ENCODE peak calls at places on chromosomes 7 and 10, in ten cellular contexts. Y, X, N, R, J, H, P, I, Z and S are unnamed samples.

GRCh38 chr7:96953676-96954513 is 51.5 kb upstream of the DLX6 start:
- DNase-seq in Y (no peak), X (peak), N (no peak), R (no peak), J (no peak), H (no peak), P (no peak), I (no peak), Z (no peak), S (no peak)

GRCh38 chr7:30911561-30911969 is at the start of gene AQP1:
- DNase-seq in Y (no peak), X (no peak), N (peak), R (peak), J (no peak), H (no peak), P (no peak), I (no peak), Z (peak), S (no peak)

GRCh38 chr10:36790000-36790399 is 335.4 kb upstream of the ANKRD30A start:
- DNase-seq in Y (no peak), X (no peak), N (no peak), R (no peak), J (no peak), H (no peak), P (no peak), I (no peak), Z (no peak), S (no peak)

GRCh38 chr10:25382029-25382810 is 207.4 kb downstream of the GPR158 start:
- DNase-seq in Y (no peak), X (no peak), N (no peak), R (no peak), J (no peak), H (no peak), P (no peak), I (no peak), Z (no peak), S (no peak)

GRCh38 chr7:28533731-28534531 is 121.6 kb downstream of the CREB5 start:
- DNase-seq in Y (no peak), X (no peak), N (no peak), R (no peak), J (no peak), H (no peak), P (no peak), I (peak), Z (peak), S (no peak)

GRCh38 chr10:18359839-18360238 is 219.6 kb downstream of the CACNB2 start:
- DNase-seq in Y (no peak), X (no peak), N (no peak), R (no peak), J (no peak), H (no peak), P (no peak), I (no peak), Z (no peak), S (no peak)

GRCh38 chr10:117223413-117224035 is 17.4 kb upstream of the SLC18A2 start:
- DNase-seq in Y (no peak), X (no peak), N (no peak), R (no peak), J (no peak), H (no peak), P (no peak), I (no peak), Z (no peak), S (no peak)

GRCh38 chr10:349081-349480 is 213.8 kb downstream of the ZMYND11 start:
- DNase-seq in Y (no peak), X (no peak), N (peak), R (peak), J (no peak), H (no peak), P (no peak), I (no peak), Z (no peak), S (no peak)

GRCh38 chr10:123995082-123995460 is 98.3 kb downstream of the CHST15 start:
- DNase-seq in Y (no peak), X (no peak), N (no peak), R (peak), J (no peak), H (no peak), P (no peak), I (peak), Z (no peak), S (no peak)

GRCh38 chr10:90064295-90064694 is 362.9 kb downstream of the KIF20B start:
- DNase-seq in Y (no peak), X (no peak), N (no peak), R (no peak), J (no peak), H (no peak), P (no peak), I (no peak), Z (no peak), S (no peak)

GRCh38 chr10:6915307-6915706 is 335.2 kb upstream of the PRKCQ start:
- DNase-seq in Y (no peak), X (no peak), N (no peak), R (no peak), J (no peak), H (no peak), P (no peak), I (no peak), Z (no peak), S (no peak)

GRCh38 chr7:85736085-85736484 is 549.2 kb upstream of the SEMA3D start:
- DNase-seq in Y (no peak), X (no peak), N (no peak), R (no peak), J (no peak), H (no peak), P (no peak), I (no peak), Z (no peak), S (peak)

GRCh38 chr10:7667262-7668141 is 736 bp upstream of the ITIH5 start:
- DNase-seq in Y (no peak), X (no peak), N (no peak), R (no peak), J (peak), H (no peak), P (no peak), I (no peak), Z (no peak), S (no peak)

GRCh38 chr10:44967596-44967995 is 8.0 kb downstream of the RASSF4 start:
- DNase-seq in Y (no peak), X (no peak), N (no peak), R (no peak), J (no peak), H (no peak), P (no peak), I (no peak), Z (no peak), S (no peak)

GRCh38 chr10:79239275-79239779 is 107.9 kb upstream of the PPIF start:
- DNase-seq in Y (no peak), X (no peak), N (no peak), R (peak), J (no peak), H (no peak), P (no peak), I (no peak), Z (peak), S (no peak)

GRCh38 chr10:128180843-128181242 is 54.6 kb upstream of the MKI67 start:
- DNase-seq in Y (peak), X (no peak), N (no peak), R (no peak), J (no peak), H (no peak), P (no peak), I (no peak), Z (no peak), S (no peak)